ENCODE peak calls at places on chromosomes 5 and 9, in nine cellular contexts. C is CD8-positive, alpha-beta T cell; P is HFFc6; Y is GM20000; L is GM12878; E is BE2C; Q is activated B cell treated with CpG ODN at 0.5 μM for 24 hours; F is chondrocyte; D is upper lobe of right lung. A is an unnamed sample.

GRCh38 chr5:81912933-81913332 is 58.9 kb upstream of the ATG10 start:
- DNase-seq in C (no peak), Q (no peak), Y (no peak), D (no peak), E (no peak), P (no peak), L (no peak), F (no peak), A (no peak)

GRCh38 chr5:141758316-141758965 is 76.4 kb upstream of the ARAP3 start:
- DNase-seq in E (no peak), L (no peak), D (no peak), Q (no peak), P (no peak), F (no peak), C (no peak), Y (no peak), A (peak)

GRCh38 chr9:90966475-90967150 is 165.0 kb downstream of the SYK start:
- DNase-seq in Y (no peak), C (no peak), L (no peak), F (no peak), E (no peak), Q (no peak), D (no peak), P (peak), A (no peak)

GRCh38 chr9:7094052-7094451 is 336.3 kb downstream of the KDM4C start:
- DNase-seq in P (no peak), F (no peak), Q (no peak), L (no peak), Y (no peak), E (peak), D (no peak), C (no peak), A (no peak)

GRCh38 chr9:1173211-1173610 is 123.1 kb downstream of the DMRT2 start:
- DNase-seq in C (no peak), F (no peak), L (no peak), Y (no peak), E (no peak), P (peak), Q (no peak), D (peak), A (no peak)

GRCh38 chr5:35919191-35919590 is 19.2 kb downstream of the CAPSL start:
- DNase-seq in L (no peak), P (peak), C (no peak), E (no peak), D (no peak), Q (no peak), Y (no peak), F (no peak), A (no peak)

GRCh38 chr5:123754167-123754840 is 242.3 kb downstream of the CSNK1G3 start:
- DNase-seq in L (no peak), F (no peak), E (no peak), Y (no peak), Q (no peak), D (no peak), C (no peak), P (peak), A (no peak)

GRCh38 chr5:10307206-10308148 is at the start of gene CMBL:
- DNase-seq in E (peak), P (peak), D (peak), L (no peak), Q (peak), Y (peak), C (no peak), F (peak), A (peak)

GRCh38 chr5:69276422-69277174 is 41.9 kb downstream of the CDK7 start:
- DNase-seq in D (no peak), L (no peak), Q (no peak), Y (no peak), C (no peak), E (no peak), P (peak), F (no peak), A (no peak)

GRCh38 chr5:127957183-127957582 is 126.4 kb upstream of the SLC12A2 start:
- DNase-seq in E (peak), P (peak), C (no peak), F (no peak), D (no peak), L (no peak), Q (no peak), Y (no peak), A (no peak)

GRCh38 chr5:108728566-108729305 is 19.0 kb upstream of the FER start:
- DNase-seq in D (no peak), Q (no peak), P (no peak), Y (peak), C (peak), L (no peak), E (no peak), F (no peak), A (no peak)

GRCh38 chr9:68416891-68417570 is 60.6 kb downstream of the PGM5 start:
- DNase-seq in Q (no peak), D (no peak), L (no peak), Y (no peak), F (no peak), C (no peak), E (no peak), P (no peak), A (no peak)

GRCh38 chr9:5025416-5025815 is 40.3 kb downstream of the JAK2 start:
- DNase-seq in L (no peak), C (no peak), D (no peak), F (no peak), P (no peak), E (no peak), Q (no peak), Y (no peak), A (no peak)

GRCh38 chr5:142053434-142054253 is 40.8 kb upstream of the GNPDA1 start:
- DNase-seq in Q (no peak), Y (no peak), L (no peak), F (no peak), D (no peak), E (no peak), P (peak), C (no peak), A (no peak)

GRCh38 chr5:118006229-118006628 is 982.1 kb downstream of the DTWD2 start:
- DNase-seq in P (no peak), L (no peak), Q (no peak), Y (no peak), E (no peak), F (no peak), C (no peak), D (no peak), A (no peak)

GRCh38 chr5:52810426-52810825 is 22.7 kb downstream of the ITGA1 start:
- DNase-seq in F (no peak), E (no peak), Q (no peak), L (no peak), Y (no peak), P (no peak), D (no peak), C (no peak), A (no peak)
- TF ChIP-seq CTCF in F (no peak), E (no peak), Q (no peak), L (no peak), Y (no peak), P (no peak), D (no peak), C (no peak), A (no peak)

GRCh38 chr9:77756449-77756848 is 108.3 kb upstream of the GNA14 start:
- DNase-seq in L (no peak), P (no peak), D (no peak), Y (no peak), Q (no peak), F (no peak), C (no peak), E (no peak), A (no peak)
- TF ChIP-seq CTCF in L (peak), P (no peak), D (no peak), Y (no peak), Q (no peak), F (no peak), C (no peak), E (peak), A (no peak)

DNA sequence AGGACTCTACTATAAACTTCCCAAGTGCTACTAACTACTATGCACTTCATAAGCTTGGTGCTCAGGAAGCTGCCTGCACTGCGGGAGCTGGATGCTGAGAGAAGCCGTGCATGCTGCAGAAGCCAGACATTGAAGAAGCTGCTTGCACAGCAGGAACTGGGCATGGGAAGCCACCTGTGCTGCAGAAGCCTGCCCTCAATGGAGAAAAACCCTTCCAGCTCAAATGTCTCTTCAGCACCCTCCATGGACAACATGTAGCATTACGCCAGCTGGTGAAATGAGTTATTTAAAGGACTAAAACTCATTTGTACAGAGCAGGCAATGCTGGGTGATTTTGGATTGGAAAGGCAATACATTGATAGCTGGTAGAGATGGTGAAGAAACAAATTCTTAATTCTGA is 247.2 kb downstream of the KIF4B start:
- DNase-seq in D (no peak), E (no peak), F (no peak), C (no peak), Y (no peak), Q (no peak), L (no peak), P (no peak), A (no peak)
- TF ChIP-seq CTCF in D (no peak), E (peak), F (peak), C (no peak), Y (no peak), Q (no peak), L (no peak), P (no peak), A (peak)

DNA sequence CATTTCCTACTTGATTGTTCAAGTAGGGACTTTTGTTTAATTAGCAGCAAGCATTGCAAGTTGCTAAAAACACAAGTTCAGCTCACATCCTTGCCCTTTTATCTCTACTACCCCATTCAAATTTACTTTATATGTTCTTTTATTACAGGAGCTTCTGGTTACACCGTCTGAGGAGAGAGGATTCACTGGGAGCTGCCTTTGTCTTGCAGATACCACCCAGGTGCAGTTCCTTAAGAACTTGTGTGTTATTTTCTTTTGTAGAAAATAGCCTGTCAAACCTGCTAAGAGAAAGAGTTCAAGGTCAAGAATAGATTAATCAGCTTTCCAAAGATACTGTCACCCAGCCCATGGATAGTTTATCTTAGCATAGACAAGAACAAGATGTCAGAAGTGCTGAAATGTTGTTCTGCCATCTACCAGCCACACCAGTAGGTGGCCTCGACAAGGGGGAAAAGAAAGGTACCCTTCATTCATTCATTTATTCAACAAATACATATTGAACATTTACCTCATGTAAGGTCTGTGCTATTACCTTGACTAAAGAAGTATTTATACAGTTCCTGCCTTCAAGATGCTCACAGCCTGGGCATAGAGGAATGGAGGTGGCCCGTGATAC is 750.3 kb downstream of the MAT2B start:
- DNase-seq in L (no peak), Y (no peak), P (no peak), F (no peak), D (no peak), Q (no peak), E (no peak), C (no peak), A (no peak)
- TF ChIP-seq CTCF in L (no peak), Y (no peak), P (no peak), F (no peak), D (no peak), Q (no peak), E (peak), C (no peak), A (no peak)

DNA sequence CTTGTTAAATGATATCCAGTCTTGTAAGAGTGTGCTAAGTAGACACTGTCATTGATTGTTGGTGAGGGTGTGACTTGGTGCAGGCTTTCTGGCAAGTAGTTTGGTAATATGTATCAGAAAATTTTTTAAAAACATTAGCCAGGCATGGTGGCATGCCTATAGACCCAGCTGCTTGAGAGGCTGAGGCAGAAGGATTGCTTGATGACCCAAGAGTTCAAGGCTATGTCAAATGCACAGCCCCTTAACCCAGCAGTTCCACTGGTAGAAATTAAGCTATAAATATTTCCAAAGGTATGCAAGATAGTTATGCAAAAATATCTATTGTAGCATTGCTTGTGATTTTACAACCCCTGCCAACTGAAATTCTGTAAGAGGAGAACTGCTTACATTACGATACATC is 24.2 kb downstream of the ZBTB43 start:
- DNase-seq in F (no peak), C (no peak), D (no peak), L (no peak), Q (no peak), E (no peak), P (no peak), Y (no peak), A (no peak)
- TF ChIP-seq CTCF in F (no peak), C (no peak), D (no peak), L (no peak), Q (no peak), E (no peak), P (no peak), Y (no peak), A (no peak)

GRCh38 chr9:38391278-38392118 is 1.0 kb upstream of the ALDH1B1 start:
- DNase-seq in F (peak), Q (no peak), C (no peak), Y (no peak), D (no peak), P (no peak), L (no peak), E (no peak), A (no peak)

GRCh38 chr9:38393128-38393809 is 767 bp downstream of the ALDH1B1 start:
- DNase-seq in D (no peak), E (no peak), P (no peak), Y (peak), Q (no peak), F (no peak), L (no peak), C (no peak), A (no peak)

GRCh38 chr9:38390851-38391250 is 1.7 kb upstream of the ALDH1B1 start:
- DNase-seq in F (peak), L (no peak), Q (no peak), E (no peak), C (no peak), Y (no peak), D (no peak), P (no peak), A (no peak)

GRCh38 chr9:38394419-38394818 is 1.9 kb downstream of the ALDH1B1 start:
- DNase-seq in Q (no peak), E (no peak), Y (no peak), C (no peak), D (no peak), F (no peak), P (no peak), L (no peak), A (no peak)

DNA sequence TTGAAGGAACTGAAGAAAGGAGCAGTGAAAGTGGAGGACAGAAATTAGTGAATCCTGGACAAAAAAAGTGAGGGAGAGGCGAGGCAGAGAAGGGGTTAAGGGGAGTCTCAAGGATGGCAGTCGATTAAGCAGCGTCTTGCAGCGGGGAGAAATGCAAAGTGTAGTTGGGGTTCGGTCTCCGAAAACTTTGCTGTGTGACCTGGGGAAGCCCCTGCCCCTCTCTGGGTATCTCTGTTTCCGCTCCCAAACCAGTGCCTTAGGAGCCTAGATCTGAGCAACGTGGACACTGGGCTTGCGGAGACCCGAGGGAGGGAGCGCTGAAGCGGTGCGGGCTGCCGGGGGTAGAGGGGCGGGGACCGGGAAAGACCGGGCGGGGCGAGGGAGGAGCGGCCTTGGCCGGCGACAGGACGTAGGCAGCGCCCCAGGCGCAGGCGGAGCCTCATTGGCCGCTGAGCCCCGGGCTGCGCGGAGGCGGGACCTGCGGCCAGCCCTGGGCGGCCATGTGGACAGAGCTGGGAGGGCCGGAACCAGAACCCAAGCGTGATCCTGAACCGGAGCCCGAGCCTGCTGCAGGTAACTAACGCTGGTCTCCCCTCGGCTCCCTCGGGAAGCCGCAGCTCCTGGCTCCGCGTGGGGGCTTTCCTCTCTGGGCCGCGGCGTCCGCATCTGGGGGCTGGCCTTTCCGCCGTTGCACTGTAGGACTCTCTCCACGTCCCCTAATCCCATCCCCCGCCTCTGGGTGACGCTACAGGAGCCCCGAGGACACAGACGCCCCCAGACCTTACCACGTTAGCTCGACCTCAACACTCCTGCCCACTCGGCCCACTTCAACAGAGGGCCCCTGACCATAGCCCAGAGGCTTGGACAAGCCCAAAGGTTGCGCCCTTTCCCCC is at the start of gene ALDH1B1:
- DNase-seq in E (peak), Q (peak), F (peak), D (peak), C (peak), Y (peak), P (peak), L (peak), A (peak)
- TF ChIP-seq CTCF in E (peak), Q (no peak), F (peak), D (no peak), C (no peak), Y (no peak), P (peak), L (peak), A (no peak)

DNA sequence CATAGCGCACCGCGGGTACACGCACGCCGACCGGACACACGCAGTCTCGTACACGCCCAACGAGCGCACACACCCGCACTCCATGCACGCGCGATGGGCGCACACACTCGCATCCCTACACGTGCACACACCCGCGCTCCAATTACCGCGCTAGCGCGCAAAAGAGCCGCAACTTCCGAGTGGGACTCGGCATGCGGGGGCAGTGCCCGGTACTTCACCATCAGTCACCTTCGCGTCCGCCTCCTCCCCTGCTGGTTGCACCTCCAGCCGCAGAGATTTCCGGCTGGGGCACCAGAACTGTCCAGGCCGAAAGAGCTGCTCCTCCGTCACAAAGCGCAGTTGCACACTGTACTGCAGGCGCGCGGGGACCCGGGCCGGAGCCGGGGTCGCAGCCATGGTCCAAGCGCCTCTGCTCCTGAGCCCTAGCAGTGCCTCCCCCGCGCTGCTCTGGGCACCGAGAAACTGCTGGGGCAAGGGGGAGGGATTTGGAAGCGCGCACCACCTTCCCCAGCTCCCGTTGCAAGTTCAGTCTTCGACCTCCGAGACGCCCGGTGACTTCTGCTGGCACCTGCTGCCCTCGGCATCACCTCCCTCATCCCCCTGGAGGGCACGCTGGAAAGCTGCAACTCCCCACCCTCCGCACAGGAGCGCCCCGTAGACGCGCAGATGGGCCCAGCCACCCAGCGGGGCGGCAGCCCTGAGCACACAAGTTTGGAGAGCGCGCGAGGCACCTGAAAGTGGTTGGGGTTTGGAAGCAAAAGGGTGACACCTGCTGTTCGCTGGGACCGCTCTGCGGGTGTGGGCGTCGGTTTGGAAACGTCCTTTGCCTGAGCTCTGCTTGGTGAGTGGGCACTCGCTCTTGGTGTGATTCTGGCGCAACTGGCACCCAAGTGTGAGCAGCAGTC is 337.4 kb upstream of the PUM3 start:
- DNase-seq in C (no peak), Q (no peak), P (no peak), E (peak), F (no peak), D (peak), Y (peak), L (no peak), A (peak)
- TF ChIP-seq CTCF in C (no peak), Q (no peak), P (peak), E (peak), F (peak), D (peak), Y (no peak), L (peak), A (peak)

GRCh38 chr5:1641560-1642166 is 117.9 kb upstream of the LPCAT1 start:
- DNase-seq in L (peak), E (peak), Q (peak), P (peak), D (peak), Y (peak), C (peak), F (no peak), A (peak)
- TF ChIP-seq CTCF in L (peak), E (peak), Q (peak), P (peak), D (peak), Y (peak), C (peak), F (peak), A (peak)

DNA sequence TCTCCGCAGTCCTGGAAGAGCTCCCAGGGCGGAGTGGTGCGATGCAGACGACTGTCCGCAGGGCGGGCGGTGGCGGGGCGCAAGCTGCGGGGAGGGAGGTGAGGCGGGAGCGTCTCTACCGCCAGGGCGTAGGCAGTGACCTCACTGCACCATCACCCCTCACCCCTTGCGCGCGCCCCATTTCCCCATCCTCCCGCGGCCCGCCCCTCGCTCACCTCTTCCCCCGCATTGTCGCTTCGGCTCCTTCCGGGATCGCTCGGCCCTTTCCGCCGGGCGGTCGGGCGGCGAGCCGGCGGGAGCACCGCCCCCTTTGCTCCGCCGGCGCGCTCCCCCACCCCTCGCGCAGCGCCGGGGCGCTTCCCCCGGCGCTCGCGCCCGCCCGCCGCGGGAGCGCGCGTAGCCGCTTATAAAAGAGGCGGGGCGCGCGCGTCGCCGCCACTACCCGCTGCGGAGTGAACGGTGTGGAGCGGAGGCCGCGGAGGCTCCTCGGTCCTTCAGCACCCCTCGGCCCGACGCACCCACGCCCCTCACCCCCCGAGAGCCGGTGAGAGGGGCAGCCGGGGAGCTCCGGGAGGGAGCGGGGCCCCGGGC is at the start of gene SPTAN1:
- DNase-seq in Q (peak), E (peak), F (peak), Y (peak), P (peak), C (peak), L (peak), D (peak), A (peak)
- TF ChIP-seq CTCF in Q (no peak), E (no peak), F (peak), Y (no peak), P (no peak), C (no peak), L (no peak), D (peak), A (no peak)

A was measured in nephron progenitor cell.